ENCODE peak calls at places on chromosomes 5 and 9, in six cellular contexts. O is H1, F is HCT116, Z is GM12878, M is HepG2, I is K562. P is an unnamed sample.

GRCh38 chr9:73053543-73053942 is 98.1 kb upstream of the ANXA1 start:
- DNase-seq in O (no peak), F (no peak), Z (no peak), M (no peak), I (no peak), P (no peak)

GRCh38 chr5:85602843-85603242 is 1014.9 kb upstream of the COX7C start:
- DNase-seq in O (no peak), F (no peak), Z (no peak), M (no peak), I (no peak), P (no peak)

GRCh38 chr5:32449216-32449721 is 4.7 kb upstream of the ZFR start:
- DNase-seq in O (no peak), F (no peak), Z (no peak), M (no peak), I (no peak), P (no peak)

GRCh38 chr5:74640450-74641013 is at the start of gene ENC1:
- DNase-seq in O (peak; percentile 87), F (peak; percentile 55), Z (no peak), M (peak; percentile 95), I (peak; percentile 58), P (peak; percentile 87)

GRCh38 chr5:90421136-90421535 is 11.6 kb upstream of the CETN3 start:
- DNase-seq in O (no peak), F (no peak), Z (no peak), M (peak; percentile 31), I (no peak), P (no peak)

GRCh38 chr5:168950241-168950951 is 350.5 kb downstream of the SLIT3 start:
- DNase-seq in O (no peak), F (no peak), Z (no peak), M (no peak), I (no peak), P (no peak)

GRCh38 chr9:77673912-77674791 is 26.0 kb upstream of the GNA14 start:
- DNase-seq in O (no peak), F (no peak), Z (no peak), M (peak; percentile 16), I (no peak), P (no peak)

GRCh38 chr5:95460662-95461061 is 69.5 kb downstream of the FAM81B start:
- DNase-seq in O (no peak), F (no peak), Z (no peak), M (no peak), I (no peak), P (no peak)

GRCh38 chr9:5446451-5447236 is 3.7 kb upstream of the CD274 start:
- DNase-seq in O (no peak), F (no peak), Z (no peak), M (no peak), I (no peak), P (no peak)

GRCh38 chr5:431711-432050 is 11.3 kb upstream of the EXOC3 start:
- DNase-seq in O (no peak), F (no peak), Z (no peak), M (no peak), I (no peak), P (no peak)

GRCh38 chr9:87695523-87695922 is 30.4 kb upstream of the CTSL start:
- DNase-seq in O (no peak), F (no peak), Z (no peak), M (no peak), I (no peak), P (no peak)

GRCh38 chr9:104795857-104796256 is 31.9 kb downstream of the NIPSNAP3B start:
- DNase-seq in O (no peak), F (no peak), Z (no peak), M (no peak), I (no peak), P (no peak)

GRCh38 chr9:118331622-118332045 is 627.4 kb downstream of the TLR4 start:
- DNase-seq in O (no peak), F (no peak), Z (no peak), M (no peak), I (no peak), P (no peak)

GRCh38 chr9:33731625-33732024 is 63.7 kb upstream of the PRSS3 start:
- DNase-seq in O (no peak), F (no peak), Z (no peak), M (no peak), I (no peak), P (no peak)

GRCh38 chr5:88732181-88732633 is 150.8 kb downstream of the MEF2C start:
- DNase-seq in O (no peak), F (no peak), Z (peak; percentile 94), M (no peak), I (no peak), P (no peak)

GRCh38 chr5:31860726-31861432 is 221.9 kb downstream of the PDZD2 start:
- DNase-seq in O (no peak), F (no peak), Z (no peak), M (no peak), I (no peak), P (no peak)

GRCh38 chr5:179231309-179231708 is 114.0 kb downstream of the ADAMTS2 start:
- DNase-seq in O (no peak), F (no peak), Z (no peak), M (no peak), I (no peak), P (no peak)

GRCh38 chr9:2018764-2019548 is 3.8 kb downstream of the SMARCA2 start:
- DNase-seq in O (no peak), F (no peak), Z (no peak), M (no peak), I (no peak), P (peak; percentile 70)

GRCh38 chr9:636931-637591 is 204.4 kb upstream of the DMRT1 start:
- DNase-seq in O (no peak), F (no peak), Z (no peak), M (no peak), I (no peak), P (no peak)

GRCh38 chr5:67620386-67621039 is 423.9 kb upstream of the CD180 start:
- DNase-seq in O (no peak), F (no peak), Z (no peak), M (no peak), I (no peak), P (no peak)

GRCh38 chr5:59065551-59065950 is 482.7 kb downstream of the RAB3C start:
- DNase-seq in O (no peak), F (no peak), Z (no peak), M (no peak), I (no peak), P (no peak)

GRCh38 chr5:63726491-63726890 is 235.8 kb downstream of the HTR1A start:
- DNase-seq in O (no peak), F (no peak), Z (no peak), M (no peak), I (no peak), P (no peak)
- TF ChIP-seq YY1 in O (no peak), F (no peak), Z (no peak), M (no peak), I (no peak), P (no peak)

DNA sequence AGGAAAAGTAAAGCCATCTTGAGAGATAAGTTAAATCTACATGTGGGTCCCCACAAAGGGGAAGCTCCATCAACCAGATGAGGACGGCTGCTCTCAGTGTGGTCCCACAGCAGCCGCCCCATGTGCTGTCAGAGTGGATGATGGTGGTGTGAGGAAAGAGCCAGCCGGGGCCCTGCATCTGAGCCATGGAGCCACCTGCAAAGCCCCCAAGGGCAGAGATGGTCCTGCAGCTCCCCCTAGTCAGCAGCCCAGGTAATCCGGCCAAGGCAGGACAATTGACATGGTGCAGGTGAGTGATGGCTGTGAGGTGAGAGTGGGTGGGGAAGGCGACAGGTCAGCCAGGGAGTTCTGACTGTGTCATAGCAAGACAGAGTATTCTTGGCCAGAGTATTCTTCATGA is 458.8 kb downstream of the ICE1 start:
- DNase-seq in O (peak; percentile 41), F (no peak), Z (no peak), M (no peak), I (no peak), P (no peak)
- TF ChIP-seq ZNF274 in O (no peak), F (no peak), Z (no peak), M (no peak), I (no peak), P (no peak)

GRCh38 chr9:36894695-36895310 is 139.3 kb downstream of the PAX5 start:
- DNase-seq in O (no peak), F (no peak), Z (no peak), M (no peak), I (no peak), P (no peak)
- H3K36me3 ChIP-seq in O (no peaks in the 10 kb centered on the region), F (no peaks in the 10 kb centered on the region), Z (peaks cover 40% of the 10 kb centered on the region), M (no peaks in the 10 kb centered on the region), I (no peaks in the 10 kb centered on the region), P (no peaks in the 10 kb centered on the region)

DNA sequence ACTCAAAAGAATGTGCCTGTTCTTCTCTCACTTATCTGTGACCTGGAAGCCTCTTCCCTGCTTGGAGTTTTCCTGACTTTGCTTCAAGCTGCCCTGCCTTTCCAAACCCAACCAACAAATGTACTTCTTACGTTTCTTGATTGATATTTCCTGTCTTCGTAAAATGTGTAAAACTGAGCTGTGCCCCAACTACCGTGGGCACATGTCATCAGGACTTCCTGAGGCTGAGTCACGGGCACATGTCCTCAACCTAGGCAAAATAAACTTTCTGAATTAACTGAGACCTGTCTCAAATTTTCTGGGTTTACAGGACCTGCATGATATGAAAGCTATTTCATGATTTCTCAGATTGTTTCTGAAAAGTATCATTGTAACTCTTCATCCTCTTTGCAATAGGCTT is 145.4 kb downstream of the FBXL7 start:
- DNase-seq in O (no peak), F (no peak), Z (no peak), M (no peak), I (no peak), P (no peak)
- TF ChIP-seq YY1 in O (no peak), F (no peak), Z (no peak), M (no peak), I (no peak), P (no peak)

DNA sequence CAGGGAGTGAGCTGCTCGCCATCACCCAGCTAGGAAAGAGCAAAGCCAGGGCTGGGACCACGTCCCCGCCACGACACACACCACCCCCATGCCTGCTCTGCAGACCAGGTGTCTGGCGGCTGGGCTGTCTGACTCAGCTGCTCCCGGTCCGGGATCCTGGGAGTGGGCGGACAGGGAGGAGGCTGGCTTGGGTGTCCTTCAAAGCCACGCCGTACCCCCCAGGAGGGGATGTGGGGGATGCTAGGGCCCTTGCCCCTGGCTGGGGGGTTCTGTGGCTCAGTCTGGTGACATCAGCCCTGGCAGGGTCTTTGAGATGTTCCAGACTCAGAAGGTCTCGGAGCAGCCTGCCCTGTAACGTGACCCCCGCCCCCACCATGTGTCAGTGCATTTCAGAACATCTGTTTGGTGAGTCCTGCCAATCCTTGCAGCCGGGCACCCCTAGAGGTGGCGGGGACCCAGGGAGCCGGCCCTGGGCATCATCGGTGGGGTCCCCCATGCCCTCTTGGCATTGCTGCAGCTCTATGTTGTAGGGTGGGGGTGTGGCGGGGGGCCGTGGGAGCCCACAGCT is 62.3 kb downstream of the HMCN2 start:
- DNase-seq in O (no peak), F (no peak), Z (no peak), M (no peak), I (no peak), P (no peak)
- TF ChIP-seq ZNF274 in O (no peak), F (no peak), Z (no peak), M (no peak), I (no peak), P (no peak)